ENCODE peak calls at places on chromosomes 16 and 17, in four cellular contexts. One of them, this sample, is unnamed.

GRCh38 chr17:80901319-80901718 is 90.3 kb upstream of the CHMP6 start:
- DNase-seq in T-helper 2 cell: no peak
- DNase-seq in stimulated activated CD4-positive, alpha-beta T cell treated with anti-CD3 and anti-CD28 coated beads, Interleukin-15, amount 100 ng/mL, for 48 hours: no peak
- DNase-seq in M059J: no peak
- DNase-seq in this sample: no peak

GRCh38 chr17:19705771-19706770 is 10.3 kb downstream of the SLC47A2 start:
- DNase-seq in T-helper 2 cell: no peak
- DNase-seq in stimulated activated CD4-positive, alpha-beta T cell treated with anti-CD3 and anti-CD28 coated beads, Interleukin-15, amount 100 ng/mL, for 48 hours: no peak
- DNase-seq in M059J: no peak
- DNase-seq in this sample: no peak

GRCh38 chr16:58503166-58503862 is 3.4 kb downstream of the NDRG4 start:
- DNase-seq in T-helper 2 cell: no peak
- DNase-seq in stimulated activated CD4-positive, alpha-beta T cell treated with anti-CD3 and anti-CD28 coated beads, Interleukin-15, amount 100 ng/mL, for 48 hours: no peak
- DNase-seq in M059J: no peak
- DNase-seq in this sample: no peak

GRCh38 chr16:71201054-71201453 is 29.5 kb downstream of the HYDIN start:
- DNase-seq in T-helper 2 cell: no peak
- DNase-seq in stimulated activated CD4-positive, alpha-beta T cell treated with anti-CD3 and anti-CD28 coated beads, Interleukin-15, amount 100 ng/mL, for 48 hours: no peak
- DNase-seq in M059J: no peak
- DNase-seq in this sample: no peak

GRCh38 chr17:76139801-76140660 is 1.0 kb downstream of the FOXJ1 start:
- DNase-seq in T-helper 2 cell: peak
- DNase-seq in stimulated activated CD4-positive, alpha-beta T cell treated with anti-CD3 and anti-CD28 coated beads, Interleukin-15, amount 100 ng/mL, for 48 hours: no peak
- DNase-seq in M059J: no peak
- DNase-seq in this sample: no peak

GRCh38 chr16:53504161-53504663 is 1.2 kb upstream of the AKTIP start:
- DNase-seq in T-helper 2 cell: peak
- DNase-seq in stimulated activated CD4-positive, alpha-beta T cell treated with anti-CD3 and anti-CD28 coated beads, Interleukin-15, amount 100 ng/mL, for 48 hours: no peak
- DNase-seq in M059J: peak
- DNase-seq in this sample: peak

GRCh38 chr17:76594676-76595075 is 9.0 kb upstream of the ST6GALNAC2 start:
- DNase-seq in T-helper 2 cell: no peak
- DNase-seq in stimulated activated CD4-positive, alpha-beta T cell treated with anti-CD3 and anti-CD28 coated beads, Interleukin-15, amount 100 ng/mL, for 48 hours: no peak
- DNase-seq in M059J: no peak
- DNase-seq in this sample: no peak

GRCh38 chr16:2063861-2064260 is 16.1 kb downstream of the TSC2 start:
- DNase-seq in T-helper 2 cell: no peak
- DNase-seq in stimulated activated CD4-positive, alpha-beta T cell treated with anti-CD3 and anti-CD28 coated beads, Interleukin-15, amount 100 ng/mL, for 48 hours: no peak
- DNase-seq in M059J: no peak
- DNase-seq in this sample: no peak

This sample was measured in A673.